ENCODE peak calls at places on chromosomes 5 and 9, in five cellular contexts. U is WTC11, R is H9, B is endothelial cell, Y is heart left ventricle. X is an unnamed sample.

GRCh38 chr9:3498691-3499090 is 27.1 kb downstream of the RFX3 start:
- DNase-seq in R (no peak), Y (no peak), U (no peak), B (no peak), X (no peak)

GRCh38 chr9:110255064-110255416 is 1.3 kb downstream of the TXN start:
- DNase-seq in B (peak), Y (no peak), R (peak), U (peak), X (peak)

GRCh38 chr5:127898551-127899213 is 184.9 kb upstream of the SLC12A2 start:
- DNase-seq in B (no peak), Y (no peak), R (no peak), U (no peak), X (peak)

GRCh38 chr9:27003406-27004147 is 1.9 kb downstream of the LRRC19 start:
- DNase-seq in U (no peak), B (no peak), Y (no peak), R (no peak), X (no peak)

GRCh38 chr5:150781706-150782614 is 3.4 kb downstream of the SMIM3 start:
- DNase-seq in Y (peak), B (no peak), R (peak), U (no peak), X (no peak)

GRCh38 chr5:158802941-158803341 is 296.8 kb downstream of the EBF1 start:
- DNase-seq in R (no peak), Y (no peak), B (no peak), U (no peak), X (no peak)

GRCh38 chr5:132500244-132500930 is 9.8 kb upstream of the IRF1 start:
- DNase-seq in U (no peak), Y (no peak), R (no peak), B (no peak), X (peak)

GRCh38 chr5:58786904-58787303 is 204.0 kb downstream of the RAB3C start:
- DNase-seq in B (no peak), U (no peak), Y (no peak), R (no peak), X (no peak)

GRCh38 chr5:59793000-59793399 is 100.5 kb downstream of the PDE4D start:
- DNase-seq in Y (peak), R (no peak), B (no peak), U (no peak), X (no peak)

GRCh38 chr9:115378758-115379157 is 260.8 kb upstream of the TNC start:
- DNase-seq in Y (no peak), U (no peak), B (no peak), R (no peak), X (no peak)

GRCh38 chr9:91427873-91428272 is 4.2 kb upstream of the NFIL3 start:
- DNase-seq in R (no peak), B (no peak), U (no peak), Y (no peak), X (no peak)

GRCh38 chr9:90088411-90088810 is 483.6 kb downstream of the GADD45G start:
- DNase-seq in B (no peak), Y (no peak), R (no peak), U (no peak), X (no peak)

GRCh38 chr9:17470449-17470848 is 108.4 kb upstream of the SH3GL2 start:
- DNase-seq in R (no peak), B (no peak), U (no peak), Y (no peak), X (no peak)

GRCh38 chr9:29555452-29555851 is 1982.2 kb upstream of the C9orf72 start:
- DNase-seq in R (no peak), U (no peak), Y (no peak), B (no peak), X (no peak)

GRCh38 chr9:114905160-114905940 is 25.0 kb downstream of the TNFSF8 start:
- DNase-seq in U (no peak), Y (no peak), B (no peak), R (no peak), X (no peak)

GRCh38 chr9:121201045-121201737 is 478 bp downstream of the RAB14 start:
- DNase-seq in R (no peak), U (peak), Y (peak), B (peak), X (peak)

GRCh38 chr5:103569313-103570060 is 6.9 kb upstream of the NUDT12 start:
- DNase-seq in B (no peak), R (no peak), U (no peak), Y (peak), X (no peak)

GRCh38 chr5:1658665-1659064 is 134.9 kb upstream of the LPCAT1 start:
- DNase-seq in B (no peak), U (no peak), R (no peak), Y (no peak), X (no peak)

GRCh38 chr5:43041669-43042175 is 1.6 kb upstream of the ANXA2R start:
- DNase-seq in U (peak), R (no peak), B (peak), Y (no peak), X (no peak)

GRCh38 chr5:98630621-98631020 is 142.8 kb upstream of the RGMB start:
- DNase-seq in U (no peak), B (no peak), R (no peak), Y (no peak), X (no peak)

GRCh38 chr5:111960466-111961215 is 203.6 kb upstream of the NREP start:
- DNase-seq in U (no peak), Y (no peak), R (no peak), B (no peak), X (no peak)

GRCh38 chr9:100013573-100013972 is 85.2 kb downstream of the ERP44 start:
- DNase-seq in B (no peak), R (no peak), Y (no peak), U (no peak), X (no peak)

GRCh38 chr9:110049699-110050450 is 158.1 kb downstream of the C9orf152 start:
- DNase-seq in Y (peak), R (peak), B (peak), U (peak), X (peak)

GRCh38 chr9:16133032-16133431 is 580.2 kb downstream of the CCDC171 start:
- DNase-seq in R (no peak), B (no peak), Y (no peak), U (no peak), X (no peak)

GRCh38 chr9:31776471-31776870 is 608.0 kb upstream of the ACO1 start:
- DNase-seq in U (no peak), R (no peak), B (no peak), Y (no peak), X (no peak)

GRCh38 chr5:150441813-150442698 is 7.5 kb downstream of the RPS14 start:
- DNase-seq in B (no peak), Y (peak), R (peak), U (no peak), X (no peak)

GRCh38 chr5:43037929-43038510 is 2.1 kb downstream of the ANXA2R start:
- DNase-seq in Y (no peak), B (no peak), U (no peak), R (no peak), X (peak)

GRCh38 chr5:77987331-77987730 is 211.2 kb upstream of the TBCA start:
- DNase-seq in B (no peak), U (no peak), R (no peak), Y (no peak), X (no peak)

GRCh38 chr5:173342813-173343435 is 14.7 kb upstream of the STC2 start:
- DNase-seq in B (no peak), Y (no peak), R (no peak), U (no peak), X (no peak)

GRCh38 chr5:78215972-78216371 is 78.5 kb downstream of the AP3B1 start:
- DNase-seq in Y (no peak), R (no peak), B (no peak), U (no peak), X (no peak)

GRCh38 chr9:15373881-15374280 is 48.8 kb upstream of the SNAPC3 start:
- DNase-seq in B (no peak), U (no peak), R (no peak), Y (no peak), X (no peak)

GRCh38 chr9:71683598-71684235 is 84.6 kb downstream of the CEMIP2 start:
- DNase-seq in B (no peak), U (peak), Y (no peak), R (peak), X (no peak)

DNA sequence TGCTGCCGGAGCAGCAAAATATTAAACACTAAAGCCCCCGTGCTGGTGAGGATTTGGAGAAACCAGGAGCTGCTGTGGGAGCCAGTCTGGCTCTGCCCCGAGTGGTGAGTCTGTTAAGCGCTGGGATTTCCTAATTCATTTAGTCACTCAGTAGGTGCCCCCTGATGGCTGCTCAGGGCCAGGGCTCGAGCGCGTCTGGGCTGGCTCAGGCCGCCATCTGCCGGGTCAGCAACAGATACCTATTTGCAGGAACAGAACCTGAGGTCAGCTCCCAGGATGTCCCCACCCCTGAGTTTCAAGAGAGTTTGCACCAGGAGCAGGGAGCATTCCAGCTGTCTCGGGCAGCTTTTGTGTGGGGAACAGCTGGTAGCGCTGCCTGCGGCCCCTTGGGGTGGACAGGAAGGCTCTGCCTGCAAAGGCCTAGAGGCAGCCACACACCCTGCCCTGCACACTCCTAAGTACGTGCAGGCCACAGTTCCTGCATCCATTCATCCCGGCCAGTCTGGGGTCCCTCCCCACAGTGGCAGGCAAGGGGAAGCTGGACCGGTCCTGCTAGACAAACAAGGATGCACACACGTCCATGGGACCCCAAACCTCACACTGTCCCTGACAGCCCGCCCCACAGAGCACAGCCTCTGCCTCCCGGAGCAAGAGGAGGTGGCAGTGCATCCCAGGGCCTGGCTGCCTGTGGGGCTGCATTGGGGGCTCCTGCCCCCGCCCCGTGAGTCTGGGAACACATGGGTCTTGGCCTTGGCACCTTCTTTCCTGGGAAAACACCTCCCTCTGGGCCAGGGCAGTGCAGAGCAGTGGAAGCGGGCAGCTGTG is 83.7 kb downstream of the ADAMTS2 start:
- DNase-seq in U (peak), R (peak), Y (peak), B (peak), X (peak)
- TF ChIP-seq CTCF in U (no peak), R (peak), Y (no peak), B (no peak), X (no peak)

DNA sequence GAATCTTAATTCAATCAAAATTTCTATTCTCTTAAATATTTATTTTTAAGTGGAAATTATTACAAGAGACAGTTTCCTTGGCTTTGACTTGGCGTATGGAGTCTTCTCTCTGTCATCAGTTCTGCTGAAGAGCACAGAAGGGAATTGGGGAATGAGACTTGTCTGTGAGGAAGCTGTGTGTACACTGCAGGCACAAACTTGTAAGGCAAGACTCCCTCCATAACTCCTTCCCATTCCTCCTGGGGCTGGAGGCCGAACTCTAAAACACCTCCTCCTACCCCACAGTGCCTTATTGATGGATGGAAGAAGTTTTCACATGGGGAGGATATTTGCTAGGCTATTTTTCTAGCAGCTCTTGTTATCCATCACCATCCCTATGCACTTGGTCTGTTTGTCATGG is 187.4 kb upstream of the ELL2 start:
- DNase-seq in R (no peak), Y (no peak), U (no peak), B (no peak), X (no peak)
- TF ChIP-seq CTCF in R (no peak), Y (no peak), U (no peak), B (no peak), X (no peak)

DNA sequence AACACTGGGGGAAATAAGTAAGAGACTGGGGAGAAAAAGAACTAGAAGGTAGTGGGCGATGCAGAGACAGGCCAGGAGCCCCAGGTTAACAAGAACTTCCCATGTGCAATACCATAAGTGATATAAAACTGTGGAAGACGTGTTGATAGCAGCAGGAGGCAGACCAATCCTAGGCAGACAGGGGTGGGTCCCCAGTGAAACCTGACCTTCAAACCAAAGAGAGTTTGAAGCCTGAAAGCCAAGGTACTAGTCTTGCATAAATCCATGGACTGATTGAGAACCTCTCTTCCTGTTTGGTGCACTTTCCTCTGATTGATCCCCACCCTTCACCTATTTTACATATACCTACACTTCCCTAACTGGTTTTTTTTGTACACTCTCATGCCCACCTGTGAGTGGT is 15.2 kb upstream of the HEXB start:
- DNase-seq in Y (no peak), R (no peak), U (no peak), B (no peak), X (no peak)
- TF ChIP-seq CTCF in Y (no peak), R (no peak), U (no peak), B (no peak), X (no peak)

GRCh38 chr9:72903103-72903502 is 49.8 kb downstream of the ALDH1A1 start:
- DNase-seq in R (no peak), Y (no peak), B (no peak), U (no peak), X (no peak)
- TF ChIP-seq CTCF in R (no peak), Y (no peak), B (no peak), U (no peak), X (no peak)

GRCh38 chr5:176394096-176394495 is 5.5 kb downstream of the HIGD2A start:
- DNase-seq in R (no peak), Y (peak), B (no peak), U (no peak), X (no peak)

GRCh38 chr5:176394881-176395675 is 6.5 kb downstream of the HIGD2A start:
- DNase-seq in B (no peak), U (no peak), Y (peak), R (no peak), X (no peak)

GRCh38 chr5:176397736-176398420 is 9.3 kb downstream of the HIGD2A start:
- DNase-seq in Y (peak), B (no peak), R (no peak), U (no peak), X (no peak)

GRCh38 chr5:176392526-176392925 is 4.0 kb downstream of the HIGD2A start:
- DNase-seq in U (no peak), B (no peak), Y (peak), R (no peak), X (no peak)

DNA sequence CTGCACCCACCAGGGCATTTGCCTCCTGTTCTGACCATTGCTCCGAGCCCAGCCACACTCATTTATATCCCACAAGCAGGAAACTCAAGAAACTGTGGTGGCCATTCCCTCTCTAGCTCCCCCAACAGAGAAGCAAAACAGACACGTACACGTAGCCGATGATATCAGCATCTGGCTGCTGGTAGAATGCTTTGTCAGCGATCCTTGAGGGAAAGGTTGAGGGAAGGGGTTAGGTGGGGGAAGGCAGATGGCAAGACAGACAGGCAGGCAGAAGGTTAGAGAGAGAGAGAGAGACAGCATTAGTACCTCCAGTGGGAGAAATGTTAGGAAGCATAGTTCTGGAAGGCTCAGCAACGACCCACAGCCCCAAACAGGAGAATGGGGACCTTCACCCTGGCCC is 7.8 kb downstream of the HIGD2A start:
- DNase-seq in B (no peak), U (no peak), R (no peak), Y (peak), X (no peak)
- TF ChIP-seq CTCF in B (no peak), U (no peak), R (no peak), Y (no peak), X (no peak)

DNA sequence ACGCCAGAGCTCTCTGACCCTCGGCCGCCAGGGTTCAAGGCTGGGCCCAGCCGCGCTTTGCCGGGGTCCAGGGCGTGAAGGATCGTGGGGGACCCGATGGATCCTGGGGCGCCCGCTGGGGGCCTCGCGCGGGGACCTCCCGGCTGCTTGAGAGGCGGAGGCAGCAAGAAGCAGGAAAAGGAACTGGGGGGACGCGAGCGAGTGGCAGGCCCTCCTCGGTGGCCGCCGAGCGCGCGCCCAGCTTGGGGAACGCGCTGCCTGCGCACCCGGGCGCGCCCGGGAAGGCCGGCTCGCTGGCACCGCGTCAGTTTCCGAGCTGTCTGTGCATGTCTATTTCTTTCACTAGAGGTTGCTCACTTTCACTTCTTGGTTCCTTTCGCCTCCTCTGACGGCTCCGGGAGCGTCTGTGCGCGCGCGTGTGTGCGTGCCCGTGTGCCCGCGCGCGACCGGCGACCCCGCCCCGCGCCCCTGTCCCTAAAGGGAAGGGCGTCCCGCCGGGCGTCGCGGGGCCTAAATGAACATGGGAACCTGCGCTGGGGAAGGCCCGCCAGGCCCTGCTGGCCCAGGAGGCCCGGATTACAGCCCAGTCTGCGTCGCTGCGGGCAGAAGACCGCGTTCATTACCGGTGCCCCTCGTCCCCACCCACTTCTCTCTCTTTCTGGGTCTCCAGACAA is 205.5 kb upstream of the IER5L start:
- DNase-seq in R (peak), U (peak), B (peak), Y (peak), X (peak)
- TF ChIP-seq CTCF in R (no peak), U (no peak), B (no peak), Y (no peak), X (no peak)

DNA sequence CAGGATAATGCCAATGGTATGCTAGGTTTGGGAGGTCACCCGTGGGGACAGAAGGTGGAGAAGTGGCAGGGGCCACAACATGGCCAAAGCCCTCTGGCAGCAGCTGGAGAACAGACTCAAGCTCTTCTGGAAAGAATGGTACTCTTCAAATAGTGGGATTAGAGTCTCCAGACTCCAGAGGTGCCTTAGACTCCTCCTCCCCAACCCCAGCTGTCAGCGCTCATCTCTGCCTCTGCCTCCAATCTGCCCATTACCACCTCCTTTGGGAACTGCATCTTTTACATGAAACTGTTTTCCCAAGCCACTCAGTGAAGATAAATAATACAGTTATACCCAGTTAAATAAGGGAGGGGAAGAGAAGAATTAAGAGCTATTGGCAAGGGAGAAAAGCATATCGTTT is 114.2 kb downstream of the ASTN2 start:
- DNase-seq in U (no peak), B (no peak), Y (no peak), R (no peak), X (no peak)
- TF ChIP-seq CTCF in U (no peak), B (no peak), Y (no peak), R (no peak), X (no peak)

GRCh38 chr5:142716963-142717362 is 31.1 kb upstream of the FGF1 start:
- DNase-seq in B (peak), R (peak), U (peak), Y (peak), X (peak)

GRCh38 chr5:142715291-142715690 is 29.4 kb upstream of the FGF1 start:
- DNase-seq in B (no peak), U (no peak), R (no peak), Y (no peak), X (no peak)

GRCh38 chr5:142720561-142721275 is 34.8 kb upstream of the FGF1 start:
- DNase-seq in B (no peak), U (no peak), R (peak), Y (peak), X (no peak)

GRCh38 chr5:142719836-142720330 is 34.0 kb upstream of the FGF1 start:
- DNase-seq in U (no peak), R (no peak), B (no peak), Y (no peak), X (no peak)

GRCh38 chr5:142717582-142718215 is 31.8 kb upstream of the FGF1 start:
- DNase-seq in B (peak), U (no peak), R (peak), Y (no peak), X (peak)
- TF ChIP-seq CTCF in B (no peak), U (no peak), R (peak), Y (peak), X (peak)